ENCODE peak calls at places on chromosomes 13 and 19, in ten cellular contexts. U is H1, V is adrenal gland, A is IMR-90, X is HepG2, C is heart left ventricle, Y is prostate gland, B is GM12892, I is lower leg skin, D is stomach. L is an unnamed sample.

GRCh38 chr13:51895906-51896888 is 34.4 kb downstream of the CCDC70 start:
- DNase-seq in U (peak; percentile 51), V (peak; percentile 60), A (peak; percentile 61), X (peak; percentile 45), C (peak; percentile 55), Y (peak; percentile 22), B (peak; percentile 31), I (no peak), D (peak; percentile 67), L (no peak)

GRCh38 chr13:73657821-73658540 is 476.2 kb downstream of the KLF12 start:
- DNase-seq in U (no peak), V (no peak), A (no peak), X (no peak), C (peak; percentile 63), Y (no peak), B (no peak), I (no peak), D (no peak), L (no peak)

GRCh38 chr19:46990998-46991676 is 28.5 kb upstream of the NPAS1 start:
- DNase-seq in U (peak; percentile 78), V (peak; percentile 85), A (peak; percentile 81), X (peak; percentile 64), C (peak; percentile 85), Y (peak; percentile 81), B (no peak), I (peak; percentile 95), D (peak; percentile 80), L (peak; percentile 75)

GRCh38 chr13:113069861-113070805 is 35.5 kb upstream of the F7 start:
- DNase-seq in U (no peak), V (no peak), A (no peak), X (no peak), C (peak; percentile 14), Y (no peak), B (no peak), I (no peak), D (no peak), L (no peak)

GRCh38 chr13:100340865-100341264 is 247.7 kb downstream of the GGACT start:
- DNase-seq in U (no peak), V (no peak), A (no peak), X (no peak), C (no peak), Y (no peak), B (no peak), I (no peak), D (no peak), L (no peak)

GRCh38 chr19:29779921-29780320 is 31.9 kb upstream of the CCNE1 start:
- DNase-seq in U (no peak), V (no peak), A (no peak), X (no peak), C (no peak), Y (no peak), B (no peak), I (no peak), D (no peak), L (no peak)

GRCh38 chr13:59016250-59016649 is 1147.5 kb downstream of the DIAPH3 start:
- DNase-seq in U (no peak), V (no peak), A (no peak), X (no peak), C (peak; percentile 33), Y (no peak), B (no peak), I (no peak), D (no peak), L (no peak)

GRCh38 chr13:44576396-44577235 is 486 bp upstream of the TSC22D1 start:
- DNase-seq in U (no peak), V (peak; percentile 30), A (no peak), X (no peak), C (no peak), Y (peak; percentile 7), B (peak; percentile 36), I (peak; percentile 88), D (peak; percentile 34), L (no peak)

GRCh38 chr13:100883453-100883852 is 208.9 kb upstream of the TMTC4 start:
- DNase-seq in U (no peak), V (no peak), A (no peak), X (peak; percentile 4), C (no peak), Y (no peak), B (no peak), I (no peak), D (no peak), L (no peak)

GRCh38 chr19:46728693-46729339 is 11.9 kb upstream of the PRKD2 start:
- DNase-seq in U (no peak), V (peak; percentile 64), A (peak; percentile 44), X (peak; percentile 27), C (peak; percentile 75), Y (peak; percentile 60), B (peak; percentile 98), I (peak; percentile 93), D (peak; percentile 82), L (no peak)

GRCh38 chr19:9945319-9945966 is 9.1 kb upstream of the OLFM2 start:
- DNase-seq in U (no peak), V (peak; percentile 90), A (peak; percentile 100), X (peak; percentile 10), C (peak; percentile 92), Y (peak; percentile 60), B (no peak), I (peak; percentile 98), D (peak; percentile 41), L (peak; percentile 67)

DNA sequence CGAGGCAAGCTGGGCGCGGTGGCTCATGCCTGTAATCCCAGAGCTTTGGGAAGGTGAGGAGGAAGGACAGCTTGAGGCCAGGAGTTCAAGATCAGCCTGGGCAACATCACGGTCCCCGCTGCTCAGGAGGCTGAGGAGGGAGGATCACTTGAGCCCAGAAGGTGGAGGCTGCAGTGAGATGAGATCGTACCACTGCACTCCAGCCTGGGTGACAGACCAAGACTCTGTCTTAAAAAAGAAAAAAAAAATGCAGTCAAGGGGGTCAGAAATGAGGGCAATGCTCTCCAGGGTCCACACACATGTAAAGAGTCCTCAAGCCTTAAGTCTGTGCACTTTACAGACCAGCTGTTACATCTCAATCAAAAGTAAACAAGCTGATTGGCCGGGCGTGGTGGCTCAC is 8.5 kb downstream of the R3HDM4 start:
- DNase-seq in U (no peak), V (no peak), A (no peak), X (no peak), C (no peak), Y (no peak), B (no peak), I (no peak), D (no peak), L (no peak)
- TF ChIP-seq POLR2A in U (no peak), V (no peak), A (no peak), X (no peak), C (no peak), Y (no peak), B (no peak), I (no peak), D (no peak), L (no peak)

DNA sequence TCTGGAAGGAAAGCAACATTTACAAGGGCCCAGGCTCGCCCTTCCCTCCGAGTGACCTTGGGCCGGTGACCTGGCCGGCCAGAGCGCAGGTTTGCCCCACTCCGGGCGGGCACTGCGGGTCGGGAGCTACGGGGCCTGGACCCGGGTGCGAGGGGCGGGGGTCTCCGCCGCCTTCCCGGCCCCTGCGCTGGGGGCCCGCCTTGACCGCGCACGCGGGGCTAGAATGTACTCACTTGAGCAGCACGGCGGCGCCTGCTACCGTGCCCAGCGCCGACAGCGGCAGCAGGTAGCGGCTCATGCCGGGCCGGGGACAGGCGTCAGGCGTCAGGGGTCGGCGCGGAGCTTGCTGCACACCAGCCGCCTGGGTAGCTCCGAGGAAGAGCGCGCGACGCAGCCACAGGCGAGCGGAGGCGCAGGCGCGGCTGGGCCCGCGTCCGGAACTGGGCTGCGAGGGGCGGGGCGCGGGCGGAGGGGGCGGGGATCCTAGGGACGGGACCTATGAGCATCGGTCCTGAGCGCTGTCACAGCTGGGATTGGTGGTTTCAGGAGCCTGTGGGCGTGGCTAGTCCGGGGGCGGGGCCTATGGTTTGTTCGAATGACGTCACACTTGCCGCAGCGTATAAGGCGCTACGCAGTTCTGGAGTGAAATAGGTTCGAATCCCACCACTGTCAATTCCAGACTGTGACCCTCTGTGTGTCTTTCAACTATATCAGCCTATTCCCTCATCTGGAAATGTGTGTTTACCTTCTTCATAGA is at the start of gene RDH13:
- DNase-seq in U (peak; percentile 90), V (peak; percentile 99), A (peak; percentile 96), X (peak; percentile 89), C (peak; percentile 98), Y (peak; percentile 94), B (peak; percentile 85), I (peak; percentile 99), D (peak; percentile 97), L (peak; percentile 95)
- TF ChIP-seq POLR2A in U (no peak), V (peak; percentile 24), A (no peak), X (peak; percentile 46), C (peak; percentile 64), Y (peak; percentile 70), B (peak; percentile 65), I (no peak), D (no peak), L (no peak)

DNA sequence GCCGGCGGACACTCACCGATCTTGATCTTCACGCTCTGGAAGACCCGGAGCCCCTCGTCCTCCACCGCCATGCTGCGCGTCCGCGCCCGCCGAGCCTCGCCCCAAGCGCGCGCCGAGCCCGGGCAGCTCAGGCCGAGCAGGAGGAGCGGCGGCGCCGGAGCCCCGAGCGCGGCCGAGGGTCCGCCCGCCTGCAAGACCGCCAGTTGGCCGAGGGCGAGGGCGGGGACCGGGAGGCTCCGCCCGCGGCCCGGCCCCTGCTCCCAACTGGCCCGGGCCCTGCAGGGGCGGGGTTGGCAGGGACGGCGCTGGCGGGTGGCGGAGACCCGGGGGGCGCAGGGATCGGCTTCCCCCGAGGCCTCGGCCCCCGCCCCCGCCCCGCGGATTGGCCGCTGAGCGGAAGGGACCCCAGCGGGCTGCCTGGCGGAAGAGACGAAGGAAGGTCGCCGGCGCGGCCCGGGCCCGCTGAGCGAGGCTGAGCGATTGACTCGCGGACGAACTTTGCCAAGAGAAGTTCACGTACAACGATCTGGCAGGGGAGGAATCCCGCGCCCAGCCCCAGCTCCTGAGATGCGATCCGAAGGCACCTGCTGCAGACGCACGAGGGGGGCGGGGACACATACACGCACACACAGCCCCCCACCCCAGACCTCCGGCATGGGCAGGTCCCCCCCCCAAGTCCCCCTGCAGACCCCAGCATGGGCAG is at the start of gene RASA3:
- DNase-seq in U (peak; percentile 58), V (peak; percentile 64), A (peak; percentile 79), X (no peak), C (peak; percentile 85), Y (peak; percentile 61), B (peak; percentile 93), I (peak; percentile 91), D (peak; percentile 82), L (no peak)
- TF ChIP-seq POLR2A in U (no peak), V (peak; percentile 22), A (peak; percentile 66), X (no peak), C (peak; percentile 67), Y (peak; percentile 42), B (peak; percentile 68), I (no peak), D (no peak), L (no peak)

DNA sequence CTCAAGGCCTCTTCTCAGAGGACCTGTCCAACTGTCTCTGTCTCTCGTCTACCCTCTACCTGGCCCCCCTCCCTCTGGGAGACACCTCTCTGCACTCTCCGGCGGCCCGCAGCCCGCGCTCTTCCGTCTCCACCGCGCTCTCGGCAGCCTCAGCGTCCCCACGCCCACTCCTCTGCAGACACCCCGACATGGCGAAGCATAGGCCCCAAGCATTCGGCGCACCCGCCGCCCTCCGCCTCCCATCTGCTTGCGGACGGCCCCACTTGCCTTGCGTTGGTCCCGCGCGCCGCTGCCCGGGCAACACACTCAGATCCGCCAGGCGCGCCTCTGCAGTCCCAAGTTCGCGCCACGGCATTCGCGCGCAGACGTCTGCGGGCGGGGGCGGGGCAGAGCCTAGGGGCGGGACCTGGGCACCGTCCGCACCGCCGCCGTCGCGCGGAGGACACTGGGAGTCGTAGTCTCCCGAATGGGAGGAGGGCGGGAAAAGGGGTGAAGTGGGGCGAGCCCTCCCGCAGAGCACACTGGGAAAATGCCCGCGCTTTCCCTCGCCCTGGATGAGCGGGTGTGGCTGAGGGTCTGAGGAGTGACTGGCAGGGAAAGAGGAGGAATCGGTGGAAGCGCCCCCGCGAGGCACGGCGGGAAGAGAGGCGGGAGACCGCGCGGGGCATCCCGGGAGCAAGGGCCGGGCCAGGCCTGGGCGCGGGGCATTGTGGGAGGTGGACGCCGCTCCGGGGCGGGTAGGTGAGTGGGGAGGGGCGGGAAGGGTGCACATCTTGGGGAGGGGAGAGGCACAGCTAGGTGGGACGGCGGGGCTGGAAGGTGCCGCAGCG is at the start of the genes LIG1 and ZSWIM9:
- DNase-seq in U (peak; percentile 77), V (peak; percentile 92), A (peak; percentile 95), X (peak; percentile 94), C (peak; percentile 92), Y (peak; percentile 89), B (peak; percentile 98), I (peak; percentile 97), D (peak; percentile 92), L (peak; percentile 88)
- TF ChIP-seq POLR2A in U (no peak), V (no peak), A (peak; percentile 18), X (no peak), C (no peak), Y (peak; percentile 28), B (peak; percentile 33), I (no peak), D (no peak), L (no peak)